ENCODE peak calls at places on chromosomes 5 and 9, in five cellular contexts. One of them, this sample, is unnamed. For H3K27me3, the result is how much of the 10 kb centered on the place peaks cover.

GRCh38 chr9:127970401-127971313 is 10.1 kb downstream of the EEIG1 start:
- DNase-seq in Peyer's patch: peak
- DNase-seq in upper lobe of right lung: no peak
- DNase-seq in right atrium auricular region: no peak
- DNase-seq in Caco-2: no peak
- DNase-seq in this sample: no peak

GRCh38 chr9:6068983-6069382 is 53.6 kb upstream of the RANBP6 start:
- DNase-seq in Peyer's patch: no peak
- DNase-seq in right atrium auricular region: no peak
- DNase-seq in Caco-2: no peak
- DNase-seq in upper lobe of right lung: no peak
- DNase-seq in this sample: no peak

GRCh38 chr5:132747693-132748440 is 641 bp downstream of the CCNI2 start:
- DNase-seq in Peyer's patch: peak
- DNase-seq in upper lobe of right lung: no peak
- DNase-seq in right atrium auricular region: no peak
- DNase-seq in Caco-2: no peak
- DNase-seq in this sample: no peak

GRCh38 chr9:90914868-90915483 is 113.4 kb downstream of the SYK start:
- DNase-seq in upper lobe of right lung: peak
- DNase-seq in right atrium auricular region: peak
- DNase-seq in Caco-2: peak
- DNase-seq in Peyer's patch: peak
- DNase-seq in this sample: peak

GRCh38 chr5:31939151-31939550 is 235.0 kb downstream of the GOLPH3 start:
- DNase-seq in upper lobe of right lung: no peak
- DNase-seq in right atrium auricular region: no peak
- DNase-seq in Peyer's patch: no peak
- DNase-seq in Caco-2: no peak
- DNase-seq in this sample: no peak

GRCh38 chr9:115369322-115369957 is 251.5 kb upstream of the TNC start:
- DNase-seq in upper lobe of right lung: no peak
- DNase-seq in Peyer's patch: no peak
- DNase-seq in right atrium auricular region: no peak
- DNase-seq in Caco-2: no peak
- DNase-seq in this sample: no peak

GRCh38 chr9:83935276-83935890 is 14.2 kb upstream of the KIF27 start:
- DNase-seq in right atrium auricular region: no peak
- DNase-seq in Caco-2: no peak
- DNase-seq in Peyer's patch: no peak
- DNase-seq in upper lobe of right lung: no peak
- DNase-seq in this sample: peak

GRCh38 chr5:55159763-55160492 is at the start of gene GPX8:
- DNase-seq in Peyer's patch: no peak
- DNase-seq in right atrium auricular region: no peak
- DNase-seq in upper lobe of right lung: no peak
- DNase-seq in Caco-2: peak
- DNase-seq in this sample: peak

GRCh38 chr9:20289416-20289815 is 332.9 kb downstream of the MLLT3 start:
- DNase-seq in Peyer's patch: no peak
- DNase-seq in upper lobe of right lung: no peak
- DNase-seq in right atrium auricular region: no peak
- DNase-seq in Caco-2: no peak
- DNase-seq in this sample: no peak

GRCh38 chr5:15951550-15951949 is 228.0 kb downstream of the MARCHF11 start:
- DNase-seq in Peyer's patch: no peak
- DNase-seq in upper lobe of right lung: no peak
- DNase-seq in Caco-2: no peak
- DNase-seq in right atrium auricular region: no peak
- DNase-seq in this sample: no peak

GRCh38 chr5:143078971-143079370 is 308.8 kb downstream of the ARHGAP26 start:
- DNase-seq in upper lobe of right lung: no peak
- DNase-seq in Peyer's patch: no peak
- DNase-seq in right atrium auricular region: no peak
- DNase-seq in Caco-2: no peak
- DNase-seq in this sample: no peak

GRCh38 chr9:27118916-27119315 is 9.9 kb downstream of the TEK start:
- DNase-seq in Caco-2: no peak
- DNase-seq in right atrium auricular region: no peak
- DNase-seq in Peyer's patch: no peak
- DNase-seq in upper lobe of right lung: no peak
- DNase-seq in this sample: no peak

GRCh38 chr5:122500245-122501086 is 188.4 kb downstream of the SNCAIP start:
- DNase-seq in Caco-2: peak
- DNase-seq in upper lobe of right lung: no peak
- DNase-seq in right atrium auricular region: no peak
- DNase-seq in Peyer's patch: no peak
- DNase-seq in this sample: peak

GRCh38 chr5:6435356-6435755 is 13.3 kb upstream of the UBE2QL1 start:
- DNase-seq in upper lobe of right lung: no peak
- DNase-seq in right atrium auricular region: peak
- DNase-seq in Caco-2: no peak
- DNase-seq in Peyer's patch: no peak
- DNase-seq in this sample: no peak

GRCh38 chr5:37703841-37704241 is 136.0 kb downstream of the GDNF start:
- DNase-seq in right atrium auricular region: no peak
- DNase-seq in Caco-2: no peak
- DNase-seq in upper lobe of right lung: no peak
- DNase-seq in Peyer's patch: no peak
- DNase-seq in this sample: no peak

GRCh38 chr5:154542000-154542399 is 64.0 kb upstream of the HAND1 start:
- DNase-seq in Peyer's patch: no peak
- DNase-seq in upper lobe of right lung: no peak
- DNase-seq in Caco-2: no peak
- DNase-seq in right atrium auricular region: no peak
- DNase-seq in this sample: no peak
- H3K27me3 ChIP-seq in Peyer's patch: under half
- H3K27me3 ChIP-seq in upper lobe of right lung: under half
- H3K27me3 ChIP-seq in Caco-2: under half
- H3K27me3 ChIP-seq in right atrium auricular region: under half
- H3K27me3 ChIP-seq in this sample: under half

GRCh38 chr9:980621-981020 is 4.2 kb downstream of the DMRT3 start:
- DNase-seq in right atrium auricular region: no peak
- DNase-seq in Peyer's patch: no peak
- DNase-seq in upper lobe of right lung: no peak
- DNase-seq in Caco-2: no peak
- DNase-seq in this sample: no peak

GRCh38 chr9:978117-978830 is 1.8 kb downstream of the DMRT3 start:
- DNase-seq in right atrium auricular region: no peak
- DNase-seq in Caco-2: no peak
- DNase-seq in upper lobe of right lung: no peak
- DNase-seq in Peyer's patch: no peak
- DNase-seq in this sample: no peak

GRCh38 chr9:977361-978116 is 1.1 kb downstream of the DMRT3 start:
- DNase-seq in Peyer's patch: no peak
- DNase-seq in upper lobe of right lung: no peak
- DNase-seq in right atrium auricular region: no peak
- DNase-seq in Caco-2: no peak
- DNase-seq in this sample: no peak

GRCh38 chr9:981491-981898 is 5.0 kb downstream of the DMRT3 start:
- DNase-seq in right atrium auricular region: no peak
- DNase-seq in Peyer's patch: no peak
- DNase-seq in Caco-2: no peak
- DNase-seq in upper lobe of right lung: no peak
- DNase-seq in this sample: no peak

GRCh38 chr9:979983-980382 is 3.5 kb downstream of the DMRT3 start:
- DNase-seq in Peyer's patch: no peak
- DNase-seq in right atrium auricular region: no peak
- DNase-seq in Caco-2: no peak
- DNase-seq in upper lobe of right lung: no peak
- DNase-seq in this sample: no peak
- H3K27me3 ChIP-seq in Peyer's patch: under half
- H3K27me3 ChIP-seq in right atrium auricular region: under half
- H3K27me3 ChIP-seq in Caco-2: under half
- H3K27me3 ChIP-seq in upper lobe of right lung: half or more
- H3K27me3 ChIP-seq in this sample: under half

GRCh38 chr9:136186386-136186785 is 18.5 kb downstream of the LHX3 start:
- DNase-seq in upper lobe of right lung: no peak
- DNase-seq in Caco-2: no peak
- DNase-seq in Peyer's patch: no peak
- DNase-seq in right atrium auricular region: no peak
- DNase-seq in this sample: no peak
- H3K27me3 ChIP-seq in upper lobe of right lung: half or more
- H3K27me3 ChIP-seq in Caco-2: under half
- H3K27me3 ChIP-seq in Peyer's patch: under half
- H3K27me3 ChIP-seq in right atrium auricular region: under half
- H3K27me3 ChIP-seq in this sample: under half

DNA sequence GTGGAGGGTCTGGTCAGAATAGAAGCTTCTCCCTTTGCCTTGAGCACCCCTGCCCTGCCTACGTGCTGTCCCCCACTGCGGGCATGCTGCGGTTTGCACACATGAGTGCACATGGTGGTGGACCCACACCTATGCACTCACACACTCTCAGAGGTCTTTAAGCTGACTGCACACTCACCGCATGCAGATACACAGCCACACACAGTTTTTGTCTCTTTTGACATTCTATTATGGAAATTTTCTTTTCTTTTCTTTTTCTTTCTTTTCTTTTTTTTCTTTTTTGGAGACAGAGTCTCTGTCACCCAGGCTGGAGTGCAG is 585 bp upstream of the ARID3C start:
- DNase-seq in upper lobe of right lung: no peak
- DNase-seq in Caco-2: no peak
- DNase-seq in Peyer's patch: no peak
- DNase-seq in right atrium auricular region: no peak
- DNase-seq in this sample: no peak
- H3K27me3 ChIP-seq in upper lobe of right lung: half or more
- H3K27me3 ChIP-seq in Caco-2: under half
- H3K27me3 ChIP-seq in Peyer's patch: under half
- H3K27me3 ChIP-seq in right atrium auricular region: under half
- H3K27me3 ChIP-seq in this sample: half or more

GRCh38 chr9:126565336-126566128 is 48.2 kb upstream of the LMX1B start:
- DNase-seq in upper lobe of right lung: no peak
- DNase-seq in Caco-2: no peak
- DNase-seq in right atrium auricular region: no peak
- DNase-seq in Peyer's patch: no peak
- DNase-seq in this sample: no peak
- H3K27me3 ChIP-seq in upper lobe of right lung: under half
- H3K27me3 ChIP-seq in Caco-2: under half
- H3K27me3 ChIP-seq in right atrium auricular region: under half
- H3K27me3 ChIP-seq in Peyer's patch: under half
- H3K27me3 ChIP-seq in this sample: half or more

GRCh38 chr5:1431896-1432295 is 13.3 kb downstream of the SLC6A3 start:
- DNase-seq in Caco-2: no peak
- DNase-seq in Peyer's patch: peak
- DNase-seq in upper lobe of right lung: peak
- DNase-seq in right atrium auricular region: no peak
- DNase-seq in this sample: no peak
- H3K27me3 ChIP-seq in Caco-2: under half
- H3K27me3 ChIP-seq in Peyer's patch: under half
- H3K27me3 ChIP-seq in upper lobe of right lung: under half
- H3K27me3 ChIP-seq in right atrium auricular region: under half
- H3K27me3 ChIP-seq in this sample: under half

GRCh38 chr5:151904127-151904526 is 20.5 kb downstream of the GLRA1 start:
- DNase-seq in Peyer's patch: no peak
- DNase-seq in upper lobe of right lung: no peak
- DNase-seq in right atrium auricular region: no peak
- DNase-seq in Caco-2: no peak
- DNase-seq in this sample: no peak

GRCh38 chr5:151904921-151905320 is 19.7 kb downstream of the GLRA1 start:
- DNase-seq in right atrium auricular region: no peak
- DNase-seq in Peyer's patch: no peak
- DNase-seq in upper lobe of right lung: no peak
- DNase-seq in Caco-2: no peak
- DNase-seq in this sample: no peak

GRCh38 chr5:151906246-151906645 is 18.4 kb downstream of the GLRA1 start:
- DNase-seq in Caco-2: no peak
- DNase-seq in upper lobe of right lung: no peak
- DNase-seq in right atrium auricular region: no peak
- DNase-seq in Peyer's patch: no peak
- DNase-seq in this sample: no peak

GRCh38 chr5:151903243-151903653 is 21.4 kb downstream of the GLRA1 start:
- DNase-seq in Caco-2: no peak
- DNase-seq in right atrium auricular region: no peak
- DNase-seq in upper lobe of right lung: no peak
- DNase-seq in Peyer's patch: no peak
- DNase-seq in this sample: peak

GRCh38 chr5:151905639-151906038 is 19.0 kb downstream of the GLRA1 start:
- DNase-seq in Peyer's patch: no peak
- DNase-seq in right atrium auricular region: no peak
- DNase-seq in upper lobe of right lung: no peak
- DNase-seq in Caco-2: no peak
- DNase-seq in this sample: no peak
- H3K27me3 ChIP-seq in Peyer's patch: under half
- H3K27me3 ChIP-seq in right atrium auricular region: under half
- H3K27me3 ChIP-seq in upper lobe of right lung: under half
- H3K27me3 ChIP-seq in Caco-2: under half
- H3K27me3 ChIP-seq in this sample: under half

GRCh38 chr9:135584934-135585333 is 23.4 kb downstream of the PAEP start:
- DNase-seq in upper lobe of right lung: no peak
- DNase-seq in Caco-2: no peak
- DNase-seq in Peyer's patch: peak
- DNase-seq in right atrium auricular region: peak
- DNase-seq in this sample: no peak
- H3K27me3 ChIP-seq in upper lobe of right lung: under half
- H3K27me3 ChIP-seq in Caco-2: under half
- H3K27me3 ChIP-seq in Peyer's patch: under half
- H3K27me3 ChIP-seq in right atrium auricular region: under half
- H3K27me3 ChIP-seq in this sample: under half

DNA sequence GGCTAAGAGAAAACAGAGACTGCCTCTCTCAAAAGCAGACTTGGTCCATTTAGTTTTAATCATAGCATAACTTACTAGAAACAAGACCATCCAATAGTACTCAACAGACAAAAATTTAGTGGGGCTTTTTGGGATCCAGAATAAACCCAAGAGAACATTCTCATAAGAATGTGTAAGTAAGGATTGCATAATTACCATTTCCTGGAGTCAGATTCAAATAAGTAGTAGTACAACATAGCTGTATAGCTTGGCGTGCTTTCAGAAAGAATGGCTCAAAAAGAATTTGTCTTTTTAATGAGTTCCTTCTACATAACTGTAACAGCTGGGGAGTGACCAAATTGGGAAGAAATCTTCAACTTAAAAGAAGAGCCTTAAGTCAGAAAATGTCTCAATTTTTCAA is 145.4 kb downstream of the DENND1A start:
- DNase-seq in right atrium auricular region: no peak
- DNase-seq in Caco-2: no peak
- DNase-seq in upper lobe of right lung: no peak
- DNase-seq in Peyer's patch: no peak
- DNase-seq in this sample: no peak
- H3K27me3 ChIP-seq in right atrium auricular region: under half
- H3K27me3 ChIP-seq in Caco-2: under half
- H3K27me3 ChIP-seq in upper lobe of right lung: under half
- H3K27me3 ChIP-seq in Peyer's patch: under half
- H3K27me3 ChIP-seq in this sample: under half

GRCh38 chr9:135087489-135087791 is at the start of gene OLFM1:
- DNase-seq in Peyer's patch: peak
- DNase-seq in right atrium auricular region: peak
- DNase-seq in upper lobe of right lung: peak
- DNase-seq in Caco-2: peak
- DNase-seq in this sample: peak

GRCh38 chr9:135087899-135088347 is 455 bp downstream of the OLFM1 start:
- DNase-seq in upper lobe of right lung: no peak
- DNase-seq in Caco-2: no peak
- DNase-seq in Peyer's patch: no peak
- DNase-seq in right atrium auricular region: no peak
- DNase-seq in this sample: no peak

GRCh38 chr9:135085830-135086546 is 1.5 kb upstream of the OLFM1 start:
- DNase-seq in Caco-2: peak
- DNase-seq in Peyer's patch: peak
- DNase-seq in upper lobe of right lung: peak
- DNase-seq in right atrium auricular region: peak
- DNase-seq in this sample: peak

GRCh38 chr9:135088348-135088978 is 995 bp downstream of the OLFM1 start:
- DNase-seq in Peyer's patch: no peak
- DNase-seq in right atrium auricular region: no peak
- DNase-seq in Caco-2: no peak
- DNase-seq in upper lobe of right lung: no peak
- DNase-seq in this sample: no peak

GRCh38 chr9:135086597-135087488 is 625 bp upstream of the OLFM1 start:
- DNase-seq in right atrium auricular region: no peak
- DNase-seq in Caco-2: no peak
- DNase-seq in Peyer's patch: no peak
- DNase-seq in upper lobe of right lung: no peak
- DNase-seq in this sample: no peak
- H3K27me3 ChIP-seq in right atrium auricular region: under half
- H3K27me3 ChIP-seq in Caco-2: under half
- H3K27me3 ChIP-seq in Peyer's patch: under half
- H3K27me3 ChIP-seq in upper lobe of right lung: under half
- H3K27me3 ChIP-seq in this sample: under half

This sample was measured in HAP-1.